ENCODE peak calls at places on chromosomes 1 and 21, in five cellular contexts. A, O, P, L and H are unnamed samples.

GRCh38 chr1:61606448-61607312 is 118.3 kb downstream of the TM2D1 start:
- DNase-seq in O (peak; percentile 88), L (peak; percentile 41), P (peak; percentile 60), A (peak; percentile 63), H (no peak)

GRCh38 chr1:3363756-3364155 is 90.7 kb upstream of the ARHGEF16 start:
- DNase-seq in O (no peak), L (no peak), P (no peak), A (no peak), H (no peak)

GRCh38 chr21:21673959-21674358 is 675.8 kb downstream of the NCAM2 start:
- DNase-seq in L (no peak), O (no peak), A (no peak), P (no peak), H (no peak)

GRCh38 chr1:85330206-85330605 is 53.8 kb upstream of the BCL10 start:
- DNase-seq in A (peak; percentile 25), P (no peak), L (no peak), O (no peak), H (no peak)

GRCh38 chr21:36773111-36773510 is 74.2 kb downstream of the SIM2 start:
- DNase-seq in A (peak; percentile 76), L (no peak), O (no peak), P (peak; percentile 16), H (peak; percentile 62)

GRCh38 chr1:26391450-26391849 is 18.9 kb upstream of the ZNF683 start:
- DNase-seq in L (no peak), P (no peak), A (no peak), O (no peak), H (peak; percentile 31)

GRCh38 chr1:8127201-8127641 is 101.1 kb upstream of the ERRFI1 start:
- DNase-seq in A (no peak), P (no peak), L (no peak), O (no peak), H (no peak)

GRCh38 chr1:192539450-192540132 is 36.0 kb upstream of the RGS1 start:
- DNase-seq in L (no peak), P (peak; percentile 24), A (no peak), O (no peak), H (peak; percentile 24)

GRCh38 chr21:41663805-41664788 is 102.8 kb downstream of the RIPK4 start:
- DNase-seq in L (no peak), P (no peak), O (no peak), A (no peak), H (peak; percentile 47)

GRCh38 chr1:243345205-243345604 is 89.4 kb downstream of the SDCCAG8 start:
- DNase-seq in L (no peak), O (no peak), A (no peak), P (no peak), H (no peak)

GRCh38 chr1:217095050-217095622 is 371.9 kb upstream of the ESRRG start:
- DNase-seq in O (no peak), P (no peak), A (no peak), L (no peak), H (no peak)

GRCh38 chr1:170494369-170494768 is 37.6 kb upstream of the GORAB start:
- DNase-seq in O (no peak), P (peak; percentile 44), A (peak; percentile 34), L (no peak), H (no peak)

GRCh38 chr1:10189659-10190058 is 20.7 kb upstream of the KIF1B start:
- DNase-seq in L (no peak), O (no peak), A (no peak), P (no peak), H (no peak)

GRCh38 chr1:82515650-82516049 is 714.9 kb downstream of the ADGRL2 start:
- DNase-seq in L (no peak), P (no peak), O (no peak), A (no peak), H (no peak)

GRCh38 chr1:213003281-213003680 is 12.4 kb downstream of the ANGEL2 start:
- DNase-seq in O (no peak), P (no peak), A (no peak), L (no peak), H (no peak)

GRCh38 chr1:8913457-8913856 is 32.2 kb upstream of the CA6 start:
- DNase-seq in O (no peak), P (no peak), L (no peak), A (no peak), H (no peak)

GRCh38 chr1:93604411-93604810 is 77.2 kb downstream of the BCAR3 start:
- DNase-seq in L (no peak), O (no peak), P (no peak), A (no peak), H (no peak)

GRCh38 chr1:111448482-111448917 is 556 bp downstream of the WDR77 start:
- DNase-seq in L (no peak), P (no peak), O (no peak), A (no peak), H (no peak)

GRCh38 chr1:245687636-245688535 is 533.1 kb downstream of the KIF26B start:
- DNase-seq in L (no peak), A (no peak), P (no peak), O (peak; percentile 41), H (no peak)

GRCh38 chr1:52209429-52209828 is 67.5 kb downstream of the ZFYVE9 start:
- DNase-seq in L (no peak), P (no peak), O (no peak), A (no peak), H (no peak)

GRCh38 chr1:193654951-193655705 is 468.7 kb upstream of the B3GALT2 start:
- DNase-seq in P (no peak), L (no peak), O (no peak), A (peak; percentile 34), H (peak; percentile 15)

GRCh38 chr1:33001282-33001681 is 35.4 kb downstream of the AK2 start:
- DNase-seq in P (no peak), O (no peak), A (no peak), L (no peak), H (no peak)

GRCh38 chr1:96370752-96371151 is 350.8 kb upstream of the PTBP2 start:
- DNase-seq in O (no peak), P (no peak), A (no peak), L (no peak), H (peak; percentile 32)

GRCh38 chr1:7641587-7642417 is 129.3 kb upstream of the VAMP3 start:
- DNase-seq in O (no peak), L (no peak), A (no peak), P (no peak), H (no peak)

GRCh38 chr1:20685099-20685662 is 24.0 kb upstream of the DDOST start:
- DNase-seq in A (peak; percentile 83), L (no peak), O (no peak), P (peak; percentile 49), H (no peak)

GRCh38 chr1:1374068-1374860 is 743 bp downstream of the AURKAIP1 start:
- DNase-seq in A (no peak), O (no peak), P (no peak), L (no peak), H (no peak)

GRCh38 chr1:239816090-239816812 is 275.4 kb upstream of the FMN2 start:
- DNase-seq in P (peak; percentile 78), L (no peak), A (no peak), O (no peak), H (peak; percentile 51)

GRCh38 chr1:149937779-149938178 is 1.1 kb upstream of the MTMR11 start:
- DNase-seq in O (no peak), P (no peak), A (no peak), L (no peak), H (no peak)

GRCh38 chr1:234887026-234887910 is 241.4 kb downstream of the TOMM20 start:
- DNase-seq in P (peak; percentile 80), A (peak; percentile 69), O (no peak), L (peak; percentile 33), H (no peak)

GRCh38 chr1:218346391-218347204 is 1.5 kb downstream of the TGFB2 start:
- DNase-seq in O (peak; percentile 80), P (peak; percentile 51), L (no peak), A (peak; percentile 38), H (no peak)
- TF ChIP-seq POLR2A in O (no peak), P (no peak), L (no peak), A (no peak), H (peak; percentile 51)

DNA sequence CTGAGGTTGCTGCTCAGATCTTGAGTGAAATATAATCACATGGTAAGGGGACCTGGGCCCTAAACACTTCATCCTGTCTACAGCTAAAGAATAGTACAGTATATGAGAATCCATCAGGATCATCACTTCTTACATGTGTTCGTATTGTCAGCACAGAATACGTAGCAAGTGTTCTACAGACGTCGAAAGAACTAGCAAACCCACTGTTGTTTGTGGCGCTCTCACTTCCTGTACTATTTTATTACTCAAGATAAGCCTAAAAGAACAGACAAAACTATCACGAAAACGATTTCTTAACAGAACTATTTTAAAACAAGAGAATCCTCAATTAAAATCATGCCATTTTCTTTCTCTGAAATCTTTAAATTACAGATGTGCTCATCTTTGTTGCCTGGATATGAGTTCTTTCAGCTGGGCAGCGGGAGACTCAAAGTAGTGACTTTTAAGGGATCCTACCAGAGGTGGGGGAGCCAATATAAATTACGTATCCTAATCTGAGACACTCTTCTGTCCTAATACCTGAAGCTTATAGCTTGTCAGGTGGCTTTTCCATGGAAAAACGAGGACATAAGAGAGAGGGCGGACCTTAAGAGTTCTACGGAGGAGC is 724 bp downstream of the ST7L start:
- DNase-seq in A (no peak), P (no peak), O (no peak), L (no peak), H (no peak)
- TF ChIP-seq POLR2A in A (no peak), P (no peak), O (no peak), L (no peak), H (no peak)

GRCh38 chr1:112575154-112575804 is 43.7 kb downstream of the ST7L start:
- DNase-seq in L (no peak), A (no peak), O (no peak), P (no peak), H (peak; percentile 40)
- TF ChIP-seq POLR2A in L (no peak), A (no peak), O (no peak), P (no peak), H (no peak)

DNA sequence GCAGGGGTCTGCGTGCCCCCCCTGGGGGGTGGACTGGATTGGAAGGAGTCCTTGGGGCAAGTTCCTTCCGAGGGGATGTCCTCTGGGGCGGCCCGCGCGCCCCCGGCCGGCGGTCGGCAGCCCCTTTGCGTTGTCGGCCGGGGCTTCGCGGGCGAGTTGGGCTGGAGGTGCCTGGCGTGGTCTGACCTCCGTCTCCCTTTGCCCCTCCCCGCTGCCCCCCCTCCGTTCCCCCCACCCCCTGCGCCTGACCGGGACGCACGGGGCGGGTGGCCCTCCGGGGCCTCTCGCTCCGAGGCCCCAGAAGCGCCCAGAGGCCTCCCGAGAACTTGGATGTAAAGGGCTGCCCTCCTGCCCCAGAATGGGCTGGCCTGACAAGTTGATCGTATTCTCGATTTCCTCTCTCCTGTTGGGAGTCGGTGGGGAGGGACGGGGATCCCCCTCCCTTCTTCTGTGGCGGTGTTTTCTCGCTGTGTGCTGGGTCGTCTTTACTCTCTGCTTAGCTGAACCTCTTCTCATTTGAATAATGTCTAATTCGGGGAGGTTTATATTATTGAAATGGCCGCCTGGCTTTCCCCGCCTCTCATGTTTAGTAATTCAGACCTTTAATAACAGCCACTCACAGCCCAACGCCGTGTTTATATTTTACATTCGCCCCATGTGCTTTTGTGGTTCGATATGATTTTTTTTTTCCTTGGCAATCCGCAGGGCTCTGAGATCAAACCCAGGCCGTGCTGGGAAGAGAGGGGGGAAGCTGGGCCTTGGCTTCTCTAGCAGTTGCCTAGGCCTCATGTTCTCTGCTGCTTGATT is 1.3 kb downstream of the POU2F1 start:
- DNase-seq in P (peak; percentile 53), A (peak; percentile 62), O (peak; percentile 83), L (peak; percentile 17), H (peak; percentile 19)
- TF ChIP-seq POLR2A in P (peak; percentile 71), A (no peak), O (no peak), L (no peak), H (no peak)